ENCODE peak calls at places on chromosomes 4 and X, in four cellular contexts. One of them, this sample, is unnamed.
A peak's percentile ranks its signal among the peaks of the same experiment; 100 is the strongest.

GRCh38 chr4:137694138-137694537 is 161.8 kb upstream of the PCDH18 start:
- DNase-seq in stimulated activated CD4-positive, alpha-beta T cell treated with anti-CD3 and anti-CD28 coated beads, TNF-alpha, amount 100 ng/mL, for 4 hours: no peak
- DNase-seq in COR-L47: no peak
- DNase-seq in astrocyte of the hippocampus: peak; percentile 62
- DNase-seq in this sample: no peak

GRCh38 chrX:23792861-23793553 is 10.0 kb downstream of the SAT1 start:
- DNase-seq in stimulated activated CD4-positive, alpha-beta T cell treated with anti-CD3 and anti-CD28 coated beads, TNF-alpha, amount 100 ng/mL, for 4 hours: no peak
- DNase-seq in COR-L47: peak; percentile 52
- DNase-seq in astrocyte of the hippocampus: no peak
- DNase-seq in this sample: no peak

GRCh38 chr4:103158760-103159159 is 39.4 kb downstream of the CENPE start:
- DNase-seq in stimulated activated CD4-positive, alpha-beta T cell treated with anti-CD3 and anti-CD28 coated beads, TNF-alpha, amount 100 ng/mL, for 4 hours: no peak
- DNase-seq in COR-L47: no peak
- DNase-seq in astrocyte of the hippocampus: no peak
- DNase-seq in this sample: no peak

GRCh38 chr4:26150948-26151347 is 169.9 kb upstream of the RBPJ start:
- DNase-seq in stimulated activated CD4-positive, alpha-beta T cell treated with anti-CD3 and anti-CD28 coated beads, TNF-alpha, amount 100 ng/mL, for 4 hours: no peak
- DNase-seq in COR-L47: no peak
- DNase-seq in astrocyte of the hippocampus: peak; percentile 15
- DNase-seq in this sample: peak; percentile 70

GRCh38 chrX:86149089-86149488 is 838 bp downstream of the DACH2 start:
- DNase-seq in stimulated activated CD4-positive, alpha-beta T cell treated with anti-CD3 and anti-CD28 coated beads, TNF-alpha, amount 100 ng/mL, for 4 hours: no peak
- DNase-seq in COR-L47: no peak
- DNase-seq in astrocyte of the hippocampus: no peak
- DNase-seq in this sample: no peak

GRCh38 chr4:128830906-128831525 is 21.5 kb downstream of the JADE1 start:
- DNase-seq in stimulated activated CD4-positive, alpha-beta T cell treated with anti-CD3 and anti-CD28 coated beads, TNF-alpha, amount 100 ng/mL, for 4 hours: no peak
- DNase-seq in COR-L47: no peak
- DNase-seq in astrocyte of the hippocampus: no peak
- DNase-seq in this sample: peak; percentile 23

GRCh38 chr4:1628892-1629703 is 55.0 kb downstream of the FAM53A start:
- DNase-seq in stimulated activated CD4-positive, alpha-beta T cell treated with anti-CD3 and anti-CD28 coated beads, TNF-alpha, amount 100 ng/mL, for 4 hours: peak; percentile 36
- DNase-seq in COR-L47: peak; percentile 40
- DNase-seq in astrocyte of the hippocampus: peak; percentile 72
- DNase-seq in this sample: peak; percentile 21

GRCh38 chr4:88759039-88759631 is 61.5 kb upstream of the NAP1L5 start:
- DNase-seq in stimulated activated CD4-positive, alpha-beta T cell treated with anti-CD3 and anti-CD28 coated beads, TNF-alpha, amount 100 ng/mL, for 4 hours: no peak
- DNase-seq in COR-L47: peak; percentile 76
- DNase-seq in astrocyte of the hippocampus: peak; percentile 48
- DNase-seq in this sample: no peak

GRCh38 chr4:6986067-6986780 is 56.9 kb upstream of the TADA2B start:
- DNase-seq in stimulated activated CD4-positive, alpha-beta T cell treated with anti-CD3 and anti-CD28 coated beads, TNF-alpha, amount 100 ng/mL, for 4 hours: no peak
- DNase-seq in COR-L47: no peak
- DNase-seq in astrocyte of the hippocampus: peak; percentile 84
- DNase-seq in this sample: peak; percentile 66

GRCh38 chr4:53962516-53963225 is 101.7 kb downstream of the CHIC2 start:
- DNase-seq in stimulated activated CD4-positive, alpha-beta T cell treated with anti-CD3 and anti-CD28 coated beads, TNF-alpha, amount 100 ng/mL, for 4 hours: no peak
- DNase-seq in COR-L47: no peak
- DNase-seq in astrocyte of the hippocampus: peak; percentile 75
- DNase-seq in this sample: peak; percentile 27